ENCODE peak calls at places on chromosomes 7 and 10, in ten cellular contexts. One of them, this sample, is unnamed. For H3K27me3, the result is how much of the 10 kb centered on the place peaks cover.

GRCh38 chr7:3549598-3549997 is 248.5 kb downstream of the SDK1 start:
- DNase-seq in cardiac muscle cell: no peak
- DNase-seq in fibroblast of lung: no peak
- DNase-seq in adrenal gland: no peak
- DNase-seq in DND-41: no peak
- DNase-seq in CD8-positive, alpha-beta memory T cell: no peak
- DNase-seq in dorsolateral prefrontal cortex: no peak
- DNase-seq in SK-N-SH: no peak
- DNase-seq in PC-3: no peak
- DNase-seq in aorta: no peak
- DNase-seq in this sample: no peak

GRCh38 chr10:95289921-95290421 is 832 bp downstream of the PDLIM1 start:
- DNase-seq in cardiac muscle cell: no peak
- DNase-seq in fibroblast of lung: no peak
- DNase-seq in adrenal gland: no peak
- DNase-seq in DND-41: no peak
- DNase-seq in CD8-positive, alpha-beta memory T cell: no peak
- DNase-seq in dorsolateral prefrontal cortex: no peak
- DNase-seq in SK-N-SH: no peak
- DNase-seq in PC-3: no peak
- DNase-seq in aorta: no peak
- DNase-seq in this sample: no peak

GRCh38 chr7:96316949-96317348 is 4.9 kb downstream of the SLC25A13 start:
- DNase-seq in cardiac muscle cell: no peak
- DNase-seq in fibroblast of lung: no peak
- DNase-seq in adrenal gland: no peak
- DNase-seq in DND-41: no peak
- DNase-seq in CD8-positive, alpha-beta memory T cell: no peak
- DNase-seq in dorsolateral prefrontal cortex: no peak
- DNase-seq in SK-N-SH: no peak
- DNase-seq in PC-3: peak
- DNase-seq in aorta: no peak
- DNase-seq in this sample: no peak

GRCh38 chr7:12518920-12519681 is 51.4 kb upstream of the SCIN start:
- DNase-seq in cardiac muscle cell: peak
- DNase-seq in fibroblast of lung: peak
- DNase-seq in adrenal gland: no peak
- DNase-seq in DND-41: no peak
- DNase-seq in CD8-positive, alpha-beta memory T cell: no peak
- DNase-seq in dorsolateral prefrontal cortex: no peak
- DNase-seq in SK-N-SH: peak
- DNase-seq in PC-3: peak
- DNase-seq in aorta: no peak
- DNase-seq in this sample: no peak

GRCh38 chr10:44809652-44810051 is 101.5 kb upstream of the TMEM72 start:
- DNase-seq in cardiac muscle cell: peak
- DNase-seq in fibroblast of lung: no peak
- DNase-seq in adrenal gland: no peak
- DNase-seq in DND-41: no peak
- DNase-seq in CD8-positive, alpha-beta memory T cell: no peak
- DNase-seq in dorsolateral prefrontal cortex: no peak
- DNase-seq in SK-N-SH: no peak
- DNase-seq in PC-3: peak
- DNase-seq in aorta: no peak
- DNase-seq in this sample: no peak

GRCh38 chr7:147478751-147479150 is 1111.8 kb upstream of the C7orf33 start:
- DNase-seq in cardiac muscle cell: no peak
- DNase-seq in fibroblast of lung: no peak
- DNase-seq in adrenal gland: no peak
- DNase-seq in DND-41: no peak
- DNase-seq in CD8-positive, alpha-beta memory T cell: no peak
- DNase-seq in dorsolateral prefrontal cortex: no peak
- DNase-seq in SK-N-SH: no peak
- DNase-seq in PC-3: no peak
- DNase-seq in aorta: no peak
- DNase-seq in this sample: no peak

GRCh38 chr10:1188556-1189135 is 132.5 kb downstream of the WDR37 start:
- DNase-seq in cardiac muscle cell: no peak
- DNase-seq in fibroblast of lung: no peak
- DNase-seq in adrenal gland: no peak
- DNase-seq in DND-41: no peak
- DNase-seq in CD8-positive, alpha-beta memory T cell: no peak
- DNase-seq in dorsolateral prefrontal cortex: peak
- DNase-seq in SK-N-SH: no peak
- DNase-seq in PC-3: no peak
- DNase-seq in aorta: peak
- DNase-seq in this sample: no peak

GRCh38 chr7:46900312-46901263 is 681.3 kb downstream of the TNS3 start:
- DNase-seq in cardiac muscle cell: peak
- DNase-seq in fibroblast of lung: peak
- DNase-seq in adrenal gland: peak
- DNase-seq in DND-41: no peak
- DNase-seq in CD8-positive, alpha-beta memory T cell: no peak
- DNase-seq in dorsolateral prefrontal cortex: no peak
- DNase-seq in SK-N-SH: peak
- DNase-seq in PC-3: peak
- DNase-seq in aorta: no peak
- DNase-seq in this sample: no peak

GRCh38 chr10:131203456-131204357 is 107.8 kb downstream of the TCERG1L start:
- DNase-seq in cardiac muscle cell: no peak
- DNase-seq in fibroblast of lung: no peak
- DNase-seq in adrenal gland: no peak
- DNase-seq in DND-41: no peak
- DNase-seq in CD8-positive, alpha-beta memory T cell: no peak
- DNase-seq in dorsolateral prefrontal cortex: no peak
- DNase-seq in SK-N-SH: no peak
- DNase-seq in PC-3: no peak
- DNase-seq in aorta: peak
- DNase-seq in this sample: no peak

GRCh38 chr7:102295346-102296178 is 8.9 kb downstream of the SH2B2 start:
- DNase-seq in cardiac muscle cell: no peak
- DNase-seq in fibroblast of lung: no peak
- DNase-seq in adrenal gland: no peak
- DNase-seq in DND-41: no peak
- DNase-seq in CD8-positive, alpha-beta memory T cell: no peak
- DNase-seq in dorsolateral prefrontal cortex: no peak
- DNase-seq in SK-N-SH: no peak
- DNase-seq in PC-3: no peak
- DNase-seq in aorta: no peak
- DNase-seq in this sample: no peak

GRCh38 chr7:67470256-67470751 is 473.7 kb downstream of the TYW1 start:
- DNase-seq in cardiac muscle cell: peak
- DNase-seq in fibroblast of lung: no peak
- DNase-seq in adrenal gland: no peak
- DNase-seq in DND-41: no peak
- DNase-seq in CD8-positive, alpha-beta memory T cell: no peak
- DNase-seq in dorsolateral prefrontal cortex: no peak
- DNase-seq in SK-N-SH: no peak
- DNase-seq in PC-3: no peak
- DNase-seq in aorta: no peak
- DNase-seq in this sample: no peak

GRCh38 chr10:26861326-26861998 is 704 bp upstream of the ABI1 start:
- DNase-seq in cardiac muscle cell: no peak
- DNase-seq in fibroblast of lung: no peak
- DNase-seq in adrenal gland: no peak
- DNase-seq in DND-41: no peak
- DNase-seq in CD8-positive, alpha-beta memory T cell: no peak
- DNase-seq in dorsolateral prefrontal cortex: no peak
- DNase-seq in SK-N-SH: no peak
- DNase-seq in PC-3: no peak
- DNase-seq in aorta: no peak
- DNase-seq in this sample: no peak

GRCh38 chr10:451021-451471 is 238.4 kb downstream of the DIP2C start:
- DNase-seq in cardiac muscle cell: no peak
- DNase-seq in fibroblast of lung: peak
- DNase-seq in adrenal gland: no peak
- DNase-seq in DND-41: peak
- DNase-seq in CD8-positive, alpha-beta memory T cell: peak
- DNase-seq in dorsolateral prefrontal cortex: no peak
- DNase-seq in SK-N-SH: no peak
- DNase-seq in PC-3: no peak
- DNase-seq in aorta: no peak
- DNase-seq in this sample: peak

GRCh38 chr7:13411641-13412040 is 577.8 kb downstream of the ETV1 start:
- DNase-seq in cardiac muscle cell: no peak
- DNase-seq in fibroblast of lung: no peak
- DNase-seq in adrenal gland: no peak
- DNase-seq in DND-41: no peak
- DNase-seq in CD8-positive, alpha-beta memory T cell: no peak
- DNase-seq in dorsolateral prefrontal cortex: no peak
- DNase-seq in SK-N-SH: no peak
- DNase-seq in PC-3: no peak
- DNase-seq in aorta: no peak
- DNase-seq in this sample: no peak

GRCh38 chr10:121303273-121303890 is 294.9 kb downstream of the FGFR2 start:
- DNase-seq in cardiac muscle cell: no peak
- DNase-seq in fibroblast of lung: no peak
- DNase-seq in adrenal gland: no peak
- DNase-seq in DND-41: no peak
- DNase-seq in CD8-positive, alpha-beta memory T cell: no peak
- DNase-seq in dorsolateral prefrontal cortex: no peak
- DNase-seq in SK-N-SH: no peak
- DNase-seq in PC-3: no peak
- DNase-seq in aorta: no peak
- DNase-seq in this sample: no peak

GRCh38 chr7:155756322-155756721 is 55.9 kb downstream of the SHH start:
- DNase-seq in cardiac muscle cell: no peak
- DNase-seq in fibroblast of lung: no peak
- DNase-seq in adrenal gland: no peak
- DNase-seq in DND-41: no peak
- DNase-seq in CD8-positive, alpha-beta memory T cell: no peak
- DNase-seq in dorsolateral prefrontal cortex: no peak
- DNase-seq in SK-N-SH: no peak
- DNase-seq in PC-3: no peak
- DNase-seq in aorta: no peak
- DNase-seq in this sample: no peak
- H3K27ac ChIP-seq in cardiac muscle cell: no peak
- H3K27ac ChIP-seq in fibroblast of lung: no peak
- H3K27ac ChIP-seq in adrenal gland: no peak
- H3K27ac ChIP-seq in DND-41: peak
- H3K27ac ChIP-seq in CD8-positive, alpha-beta memory T cell: no peak
- H3K27ac ChIP-seq in dorsolateral prefrontal cortex: no peak
- H3K27ac ChIP-seq in SK-N-SH: no peak
- H3K27ac ChIP-seq in PC-3: no peak
- H3K27ac ChIP-seq in aorta: no peak
- H3K27ac ChIP-seq in this sample: no peak

GRCh38 chr10:69662901-69663300 is 32.9 kb downstream of the FAM241B start:
- DNase-seq in cardiac muscle cell: no peak
- DNase-seq in fibroblast of lung: no peak
- DNase-seq in adrenal gland: no peak
- DNase-seq in DND-41: no peak
- DNase-seq in CD8-positive, alpha-beta memory T cell: no peak
- DNase-seq in dorsolateral prefrontal cortex: no peak
- DNase-seq in SK-N-SH: peak
- DNase-seq in PC-3: no peak
- DNase-seq in aorta: no peak
- DNase-seq in this sample: no peak
- H3K27me3 ChIP-seq in cardiac muscle cell: under half
- H3K27me3 ChIP-seq in fibroblast of lung: under half
- H3K27me3 ChIP-seq in adrenal gland: under half
- H3K27me3 ChIP-seq in DND-41: under half
- H3K27me3 ChIP-seq in CD8-positive, alpha-beta memory T cell: under half
- H3K27me3 ChIP-seq in dorsolateral prefrontal cortex: under half
- H3K27me3 ChIP-seq in SK-N-SH: half or more
- H3K27me3 ChIP-seq in PC-3: half or more
- H3K27me3 ChIP-seq in aorta: under half
- H3K27me3 ChIP-seq in this sample: under half

GRCh38 chr7:16670021-16670420 is 24.0 kb downstream of the BZW2 start:
- DNase-seq in cardiac muscle cell: peak
- DNase-seq in fibroblast of lung: peak
- DNase-seq in adrenal gland: no peak
- DNase-seq in DND-41: no peak
- DNase-seq in CD8-positive, alpha-beta memory T cell: no peak
- DNase-seq in dorsolateral prefrontal cortex: no peak
- DNase-seq in SK-N-SH: no peak
- DNase-seq in PC-3: no peak
- DNase-seq in aorta: no peak
- DNase-seq in this sample: no peak
- H3K27ac ChIP-seq in cardiac muscle cell: peak
- H3K27ac ChIP-seq in fibroblast of lung: peak
- H3K27ac ChIP-seq in adrenal gland: no peak
- H3K27ac ChIP-seq in DND-41: no peak
- H3K27ac ChIP-seq in CD8-positive, alpha-beta memory T cell: no peak
- H3K27ac ChIP-seq in dorsolateral prefrontal cortex: no peak
- H3K27ac ChIP-seq in SK-N-SH: no peak
- H3K27ac ChIP-seq in PC-3: peak
- H3K27ac ChIP-seq in aorta: no peak
- H3K27ac ChIP-seq in this sample: no peak

GRCh38 chr7:32299133-32299702 is 191.0 kb downstream of the LSM5 start:
- DNase-seq in cardiac muscle cell: peak
- DNase-seq in fibroblast of lung: peak
- DNase-seq in adrenal gland: no peak
- DNase-seq in DND-41: no peak
- DNase-seq in CD8-positive, alpha-beta memory T cell: no peak
- DNase-seq in dorsolateral prefrontal cortex: no peak
- DNase-seq in SK-N-SH: no peak
- DNase-seq in PC-3: no peak
- DNase-seq in aorta: peak
- DNase-seq in this sample: no peak

GRCh38 chr7:32301427-32301826 is 188.8 kb downstream of the LSM5 start:
- DNase-seq in cardiac muscle cell: no peak
- DNase-seq in fibroblast of lung: no peak
- DNase-seq in adrenal gland: no peak
- DNase-seq in DND-41: no peak
- DNase-seq in CD8-positive, alpha-beta memory T cell: no peak
- DNase-seq in dorsolateral prefrontal cortex: no peak
- DNase-seq in SK-N-SH: no peak
- DNase-seq in PC-3: no peak
- DNase-seq in aorta: no peak
- DNase-seq in this sample: no peak

GRCh38 chr7:32293833-32294232 is 196.3 kb downstream of the LSM5 start:
- DNase-seq in cardiac muscle cell: no peak
- DNase-seq in fibroblast of lung: no peak
- DNase-seq in adrenal gland: no peak
- DNase-seq in DND-41: no peak
- DNase-seq in CD8-positive, alpha-beta memory T cell: no peak
- DNase-seq in dorsolateral prefrontal cortex: no peak
- DNase-seq in SK-N-SH: no peak
- DNase-seq in PC-3: no peak
- DNase-seq in aorta: peak
- DNase-seq in this sample: no peak

DNA sequence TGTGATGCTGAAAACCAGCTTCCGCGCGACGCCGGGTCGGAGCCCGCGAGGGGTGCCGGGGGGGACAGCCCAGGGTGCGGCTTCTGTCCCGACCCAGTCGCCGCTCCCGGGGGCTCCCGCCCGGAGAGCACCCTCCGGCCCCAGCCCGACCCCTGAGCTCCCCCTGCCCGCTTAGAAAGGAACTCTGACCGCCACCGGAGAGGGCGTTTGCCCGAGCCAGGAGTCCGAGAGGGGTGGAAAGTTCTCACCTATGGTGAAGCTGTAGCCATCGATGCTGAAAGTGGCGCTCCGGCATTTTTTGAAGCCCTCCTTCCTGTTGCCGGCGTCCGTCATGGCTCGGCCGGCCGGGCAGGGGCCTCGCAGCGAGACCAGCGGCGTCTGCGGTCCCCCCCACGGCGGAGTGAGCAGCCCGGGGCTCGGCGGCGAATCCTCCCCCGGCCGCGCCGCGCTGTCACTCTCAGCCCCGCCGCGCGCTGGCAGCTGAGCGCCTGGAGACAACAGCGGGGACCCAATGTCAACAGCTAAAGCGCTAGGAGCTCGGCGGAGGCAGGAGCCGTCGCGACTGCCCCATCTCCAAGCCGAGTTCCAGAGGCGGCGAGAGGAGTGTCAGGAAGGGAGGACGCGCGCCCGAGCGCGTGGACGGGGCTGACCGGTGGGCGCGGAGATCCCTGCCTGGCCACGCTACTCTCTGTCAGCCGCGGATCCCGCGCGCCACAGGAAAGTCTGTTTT is 191.6 kb downstream of the LSM5 start:
- DNase-seq in cardiac muscle cell: peak
- DNase-seq in fibroblast of lung: no peak
- DNase-seq in adrenal gland: no peak
- DNase-seq in DND-41: no peak
- DNase-seq in CD8-positive, alpha-beta memory T cell: no peak
- DNase-seq in dorsolateral prefrontal cortex: no peak
- DNase-seq in SK-N-SH: peak
- DNase-seq in PC-3: no peak
- DNase-seq in aorta: peak
- DNase-seq in this sample: no peak
- H3K27me3 ChIP-seq in cardiac muscle cell: half or more
- H3K27me3 ChIP-seq in fibroblast of lung: under half
- H3K27me3 ChIP-seq in adrenal gland: under half
- H3K27me3 ChIP-seq in DND-41: under half
- H3K27me3 ChIP-seq in CD8-positive, alpha-beta memory T cell: under half
- H3K27me3 ChIP-seq in dorsolateral prefrontal cortex: half or more
- H3K27me3 ChIP-seq in SK-N-SH: half or more
- H3K27me3 ChIP-seq in PC-3: half or more
- H3K27me3 ChIP-seq in aorta: under half
- H3K27me3 ChIP-seq in this sample: under half

This sample was measured in CD4-positive, alpha-beta T cell.